ENCODE peak calls at places on chromosomes 6 and 20, in five cellular contexts. One of them, this sample, is unnamed.

GRCh38 chr20:3751664-3752385 is 15.7 kb downstream of the ADISSP start:
- DNase-seq in NCI-H1092 treated with DMSO at 0.1 percent for 48 hours: no peak
- DNase-seq in activated naive CD4-positive, alpha-beta T cell treated with Interleukin-2 at 50 U/mL for 16 hours: peak
- DNase-seq in transverse colon: peak
- DNase-seq in CD8-positive, alpha-beta T cell: peak
- DNase-seq in this sample: peak

GRCh38 chr6:134995536-134995935 is 45.6 kb upstream of the ALDH8A1 start:
- DNase-seq in activated naive CD4-positive, alpha-beta T cell treated with Interleukin-2 at 50 U/mL for 16 hours: no peak
- DNase-seq in NCI-H1092 treated with DMSO at 0.1 percent for 48 hours: no peak
- DNase-seq in CD8-positive, alpha-beta T cell: no peak
- DNase-seq in transverse colon: no peak
- DNase-seq in this sample: no peak

GRCh38 chr6:22651731-22652130 is 82.4 kb downstream of the HDGFL1 start:
- DNase-seq in transverse colon: no peak
- DNase-seq in NCI-H1092 treated with DMSO at 0.1 percent for 48 hours: no peak
- DNase-seq in activated naive CD4-positive, alpha-beta T cell treated with Interleukin-2 at 50 U/mL for 16 hours: no peak
- DNase-seq in CD8-positive, alpha-beta T cell: no peak
- DNase-seq in this sample: no peak

GRCh38 chr20:11098888-11099287 is 425.1 kb upstream of the JAG1 start:
- DNase-seq in transverse colon: peak
- DNase-seq in NCI-H1092 treated with DMSO at 0.1 percent for 48 hours: no peak
- DNase-seq in CD8-positive, alpha-beta T cell: no peak
- DNase-seq in activated naive CD4-positive, alpha-beta T cell treated with Interleukin-2 at 50 U/mL for 16 hours: no peak
- DNase-seq in this sample: peak

GRCh38 chr6:112863753-112864152 is 516.6 kb downstream of the RFPL4B start:
- DNase-seq in activated naive CD4-positive, alpha-beta T cell treated with Interleukin-2 at 50 U/mL for 16 hours: no peak
- DNase-seq in NCI-H1092 treated with DMSO at 0.1 percent for 48 hours: no peak
- DNase-seq in transverse colon: no peak
- DNase-seq in CD8-positive, alpha-beta T cell: no peak
- DNase-seq in this sample: no peak

GRCh38 chr6:144064402-144064830 is 31.0 kb downstream of the SF3B5 start:
- DNase-seq in activated naive CD4-positive, alpha-beta T cell treated with Interleukin-2 at 50 U/mL for 16 hours: peak
- DNase-seq in NCI-H1092 treated with DMSO at 0.1 percent for 48 hours: no peak
- DNase-seq in transverse colon: peak
- DNase-seq in CD8-positive, alpha-beta T cell: peak
- DNase-seq in this sample: peak

GRCh38 chr6:46610862-46611553 is 41.6 kb downstream of the CYP39A1 start:
- DNase-seq in NCI-H1092 treated with DMSO at 0.1 percent for 48 hours: no peak
- DNase-seq in activated naive CD4-positive, alpha-beta T cell treated with Interleukin-2 at 50 U/mL for 16 hours: no peak
- DNase-seq in CD8-positive, alpha-beta T cell: no peak
- DNase-seq in transverse colon: no peak
- DNase-seq in this sample: no peak

GRCh38 chr6:22327881-22328280 is 31.0 kb upstream of the PRL start:
- DNase-seq in transverse colon: no peak
- DNase-seq in CD8-positive, alpha-beta T cell: no peak
- DNase-seq in NCI-H1092 treated with DMSO at 0.1 percent for 48 hours: no peak
- DNase-seq in activated naive CD4-positive, alpha-beta T cell treated with Interleukin-2 at 50 U/mL for 16 hours: no peak
- DNase-seq in this sample: no peak

GRCh38 chr6:38352636-38353035 is 287.1 kb downstream of the BTBD9 start:
- DNase-seq in CD8-positive, alpha-beta T cell: no peak
- DNase-seq in transverse colon: no peak
- DNase-seq in activated naive CD4-positive, alpha-beta T cell treated with Interleukin-2 at 50 U/mL for 16 hours: no peak
- DNase-seq in NCI-H1092 treated with DMSO at 0.1 percent for 48 hours: no peak
- DNase-seq in this sample: no peak

GRCh38 chr20:58011947-58012610 is 216.4 kb downstream of the ANKRD60 start:
- DNase-seq in CD8-positive, alpha-beta T cell: no peak
- DNase-seq in activated naive CD4-positive, alpha-beta T cell treated with Interleukin-2 at 50 U/mL for 16 hours: no peak
- DNase-seq in NCI-H1092 treated with DMSO at 0.1 percent for 48 hours: no peak
- DNase-seq in transverse colon: no peak
- DNase-seq in this sample: no peak

GRCh38 chr20:50545123-50545522 is 34.9 kb downstream of the PTPN1 start:
- DNase-seq in transverse colon: no peak
- DNase-seq in activated naive CD4-positive, alpha-beta T cell treated with Interleukin-2 at 50 U/mL for 16 hours: no peak
- DNase-seq in CD8-positive, alpha-beta T cell: no peak
- DNase-seq in NCI-H1092 treated with DMSO at 0.1 percent for 48 hours: no peak
- DNase-seq in this sample: no peak

GRCh38 chr6:30883743-30884520 is at the start of gene DDR1:
- DNase-seq in transverse colon: peak
- DNase-seq in activated naive CD4-positive, alpha-beta T cell treated with Interleukin-2 at 50 U/mL for 16 hours: peak
- DNase-seq in CD8-positive, alpha-beta T cell: peak
- DNase-seq in NCI-H1092 treated with DMSO at 0.1 percent for 48 hours: peak
- DNase-seq in this sample: peak

GRCh38 chr20:17761612-17762011 is 61.8 kb downstream of the BANF2 start:
- DNase-seq in NCI-H1092 treated with DMSO at 0.1 percent for 48 hours: no peak
- DNase-seq in transverse colon: no peak
- DNase-seq in CD8-positive, alpha-beta T cell: no peak
- DNase-seq in activated naive CD4-positive, alpha-beta T cell treated with Interleukin-2 at 50 U/mL for 16 hours: no peak
- DNase-seq in this sample: no peak

This sample was measured in small intestine.